ENCODE peak calls at places on chromosomes 16 and 17, in four cellular contexts. Z, K, M and F are unnamed samples.
A peak's percentile ranks its signal among the peaks of the same experiment; 100 is the strongest.

GRCh38 chr16:3656491-3657468 is 2.3 kb downstream of the DNASE1 start:
- DNase-seq in Z (no peak), K (no peak), M (no peak), F (peak; percentile 54)

GRCh38 chr17:64020068-64020766 is at the start of gene ICAM2:
- DNase-seq in Z (peak; percentile 67), K (peak; percentile 5), M (no peak), F (peak; percentile 34)

GRCh38 chr17:81189670-81190530 is 23.9 kb upstream of the AATK start:
- DNase-seq in Z (no peak), K (no peak), M (no peak), F (no peak)

GRCh38 chr16:82185012-82185411 is 15.0 kb upstream of the MPHOSPH6 start:
- DNase-seq in Z (no peak), K (no peak), M (no peak), F (no peak)

GRCh38 chr16:3957344-3957980 is 76.9 kb upstream of the CREBBP start:
- DNase-seq in Z (no peak), K (no peak), M (no peak), F (no peak)

GRCh38 chr17:55317284-55317683 is 52.5 kb downstream of the HLF start:
- DNase-seq in Z (no peak), K (no peak), M (no peak), F (no peak)

GRCh38 chr17:19456016-19456927 is 45.2 kb downstream of the RNF112 start:
- DNase-seq in Z (no peak), K (no peak), M (no peak), F (no peak)

GRCh38 chr17:50037321-50038107 is 18.4 kb upstream of the ITGA3 start:
- DNase-seq in Z (no peak), K (peak; percentile 86), M (peak; percentile 93), F (no peak)

GRCh38 chr17:37276475-37276874 is 99.3 kb upstream of the C17orf78 start:
- DNase-seq in Z (no peak), K (no peak), M (peak; percentile 14), F (no peak)

GRCh38 chr17:60832206-60832605 is 154.6 kb downstream of the BCAS3 start:
- DNase-seq in Z (no peak), K (no peak), M (no peak), F (no peak)

GRCh38 chr17:38456031-38456815 is 28.0 kb downstream of the ARHGAP23 start:
- DNase-seq in Z (no peak), K (no peak), M (no peak), F (no peak)

GRCh38 chr17:39935896-39936295 is 8.4 kb downstream of the LRRC3C start:
- DNase-seq in Z (no peak), K (no peak), M (peak; percentile 57), F (no peak)

GRCh38 chr16:29029168-29029994 is 44.5 kb downstream of the LAT start:
- DNase-seq in Z (peak; percentile 81), K (peak; percentile 71), M (peak; percentile 95), F (peak; percentile 81)

GRCh38 chr16:70770968-70771552 is 29.9 kb downstream of the VAC14 start:
- DNase-seq in Z (peak; percentile 60), K (peak; percentile 75), M (peak; percentile 68), F (no peak)

GRCh38 chr16:89443727-89444084 is 46.7 kb downstream of the ANKRD11 start:
- DNase-seq in Z (no peak), K (no peak), M (no peak), F (peak; percentile 81)

GRCh38 chr16:4214215-4214621 is 27.7 kb downstream of the SRL start:
- DNase-seq in Z (no peak), K (peak; percentile 83), M (peak; percentile 91), F (no peak)

GRCh38 chr17:37640016-37640415 is 3.2 kb downstream of the DDX52 start:
- DNase-seq in Z (no peak), K (no peak), M (no peak), F (no peak)

GRCh38 chr17:80619535-80620235 is 75.0 kb downstream of the RPTOR start:
- DNase-seq in Z (no peak), K (peak; percentile 43), M (peak; percentile 50), F (no peak)

GRCh38 chr16:75044800-75045361 is 46.1 kb downstream of the ZNRF1 start:
- DNase-seq in Z (no peak), K (no peak), M (peak; percentile 46), F (no peak)

GRCh38 chr16:1198194-1198593 is 26.9 kb downstream of the TPSG1 start:
- DNase-seq in Z (no peak), K (no peak), M (no peak), F (no peak)

GRCh38 chr17:29905086-29905878 is 24.7 kb downstream of the SSH2 start:
- DNase-seq in Z (no peak), K (no peak), M (no peak), F (no peak)

GRCh38 chr16:19882641-19883040 is 2.0 kb downstream of the GPRC5B start:
- DNase-seq in Z (no peak), K (no peak), M (no peak), F (no peak)

GRCh38 chr16:81424761-81425160 is 19.8 kb upstream of the CMIP start:
- DNase-seq in Z (peak; percentile 32), K (no peak), M (peak; percentile 48), F (no peak)

GRCh38 chr17:31329221-31329620 is 7.8 kb upstream of the EVI2A start:
- DNase-seq in Z (no peak), K (no peak), M (peak; percentile 59), F (no peak)

GRCh38 chr17:44536090-44536960 is 21.0 kb upstream of the FZD2 start:
- DNase-seq in Z (no peak), K (no peak), M (peak; percentile 54), F (no peak)

GRCh38 chr17:41418116-41418860 is 6.1 kb downstream of the KRT37 start:
- DNase-seq in Z (no peak), K (no peak), M (no peak), F (no peak)

GRCh38 chr17:40813804-40814203 is 8.6 kb downstream of the KRT10 start:
- DNase-seq in Z (no peak), K (no peak), M (peak; percentile 40), F (no peak)

GRCh38 chr16:89544113-89544512 is 16.4 kb upstream of the RPL13 start:
- DNase-seq in Z (no peak), K (no peak), M (no peak), F (no peak)

GRCh38 chr17:4902540-4902939 is 358 bp downstream of the CHRNE start:
- DNase-seq in Z (no peak), K (no peak), M (no peak), F (no peak)

GRCh38 chr17:78624461-78625216 is 47.4 kb upstream of the DNAH17 start:
- DNase-seq in Z (no peak), K (no peak), M (no peak), F (no peak)

GRCh38 chr17:35991075-35991474 is 4.5 kb upstream of the CCL14 start:
- DNase-seq in Z (no peak), K (no peak), M (no peak), F (no peak)

GRCh38 chr17:37089998-37090397 is 141.2 kb downstream of the AATF start:
- DNase-seq in Z (no peak), K (no peak), M (no peak), F (no peak)